ENCODE peak calls at places on chromosomes 2 and 18, in seven cellular contexts. B is HL-60, G is upper lobe of right lung, X is cardiac muscle cell, H is mesendoderm, P is uterus, S is cardiac fibroblast. Z is an unnamed sample.

GRCh38 chr2:170140561-170140960 is 37.4 kb upstream of the MYO3B start:
- DNase-seq in B (no peak), G (no peak), X (no peak), H (no peak), P (no peak), S (no peak), Z (no peak)

GRCh38 chr2:115122701-115123100 is 680.3 kb downstream of the DPP10 start:
- DNase-seq in B (no peak), G (no peak), X (no peak), H (no peak), P (no peak), S (no peak), Z (no peak)

GRCh38 chr2:5325523-5325922 is 366.7 kb upstream of the SOX11 start:
- DNase-seq in B (no peak), G (no peak), X (no peak), H (no peak), P (no peak), S (no peak), Z (no peak)

GRCh38 chr18:23740105-23740830 is 51.0 kb downstream of the LAMA3 start:
- DNase-seq in B (no peak), G (no peak), X (no peak), H (no peak), P (peak), S (peak), Z (no peak)

GRCh38 chr2:15066138-15066537 is 433.6 kb downstream of the LRATD1 start:
- DNase-seq in B (no peak), G (no peak), X (no peak), H (no peak), P (no peak), S (no peak), Z (no peak)

GRCh38 chr18:30889582-30890301 is 152.8 kb downstream of the DSC3 start:
- DNase-seq in B (no peak), G (no peak), X (peak), H (peak), P (no peak), S (peak), Z (no peak)

GRCh38 chr2:98664323-98664722 is 55.9 kb downstream of the UNC50 start:
- DNase-seq in B (peak), G (no peak), X (no peak), H (peak), P (no peak), S (peak), Z (no peak)

GRCh38 chr2:84901593-84902120 is 3.8 kb upstream of the TMSB10 start:
- DNase-seq in B (no peak), G (no peak), X (no peak), H (no peak), P (no peak), S (peak), Z (no peak)

GRCh38 chr2:190628651-190629378 is 20.1 kb upstream of the NAB1 start:
- DNase-seq in B (no peak), G (no peak), X (no peak), H (no peak), P (no peak), S (peak), Z (peak)
- H3K4me3 ChIP-seq in B (no peak), G (no peak), X (no peak), H (no peak), P (no peak), S (no peak), Z (peak)

GRCh38 chr2:82478641-82479040 is 1980.4 kb downstream of the SUCLG1 start:
- DNase-seq in B (no peak), G (no peak), X (no peak), H (no peak), P (no peak), S (no peak), Z (no peak)

GRCh38 chr2:82476094-82476493 is 1983.0 kb downstream of the SUCLG1 start:
- DNase-seq in B (no peak), G (no peak), X (no peak), H (no peak), P (no peak), S (no peak), Z (no peak)

DNA sequence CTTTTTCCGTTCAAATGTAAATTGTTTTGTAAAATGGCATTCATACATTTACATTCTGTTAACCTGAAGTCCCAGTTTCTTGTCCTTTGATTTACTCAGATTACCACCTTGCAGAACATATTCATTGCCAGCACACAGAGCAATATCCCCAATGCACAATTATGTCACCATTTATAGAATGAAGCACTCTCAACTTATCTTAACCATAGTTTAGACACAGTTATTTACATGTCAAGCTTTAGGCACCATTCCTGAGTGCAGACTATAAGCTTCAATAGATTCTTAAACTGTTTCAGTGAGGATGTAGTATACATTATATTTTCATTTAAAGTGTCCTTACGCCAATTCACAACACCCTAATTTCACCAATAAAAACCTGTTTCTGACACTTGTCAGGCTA is 1977.9 kb downstream of the SUCLG1 start:
- DNase-seq in B (no peak), G (no peak), X (no peak), H (no peak), P (no peak), S (no peak), Z (no peak)
- H3K4me3 ChIP-seq in B (no peak), G (no peak), X (no peak), H (no peak), P (no peak), S (no peak), Z (no peak)

GRCh38 chr2:102103992-102104871 is 38.3 kb upstream of the IL1R1 start:
- DNase-seq in B (peak), G (peak), X (no peak), H (no peak), P (peak), S (peak), Z (peak)
- H3K4me3 ChIP-seq in B (no peak), G (peak), X (no peak), H (no peak), P (peak), S (peak), Z (peak)

GRCh38 chr2:8457620-8458255 is 224.1 kb upstream of the ID2 start:
- DNase-seq in B (no peak), G (no peak), X (no peak), H (peak), P (no peak), S (no peak), Z (no peak)
- H3K4me3 ChIP-seq in B (no peak), G (peak), X (no peak), H (no peak), P (no peak), S (no peak), Z (no peak)

GRCh38 chr18:50850307-50850706 is 28.6 kb upstream of the ME2 start:
- DNase-seq in B (no peak), G (no peak), X (no peak), H (no peak), P (no peak), S (no peak), Z (no peak)

GRCh38 chr18:50855976-50856772 is 22.7 kb upstream of the ME2 start:
- DNase-seq in B (no peak), G (no peak), X (no peak), H (no peak), P (no peak), S (no peak), Z (no peak)

GRCh38 chr18:50857694-50858093 is 21.2 kb upstream of the ME2 start:
- DNase-seq in B (no peak), G (no peak), X (no peak), H (peak), P (no peak), S (no peak), Z (no peak)

GRCh38 chr18:50849448-50849847 is 29.5 kb upstream of the ME2 start:
- DNase-seq in B (no peak), G (no peak), X (no peak), H (no peak), P (no peak), S (peak), Z (no peak)

DNA sequence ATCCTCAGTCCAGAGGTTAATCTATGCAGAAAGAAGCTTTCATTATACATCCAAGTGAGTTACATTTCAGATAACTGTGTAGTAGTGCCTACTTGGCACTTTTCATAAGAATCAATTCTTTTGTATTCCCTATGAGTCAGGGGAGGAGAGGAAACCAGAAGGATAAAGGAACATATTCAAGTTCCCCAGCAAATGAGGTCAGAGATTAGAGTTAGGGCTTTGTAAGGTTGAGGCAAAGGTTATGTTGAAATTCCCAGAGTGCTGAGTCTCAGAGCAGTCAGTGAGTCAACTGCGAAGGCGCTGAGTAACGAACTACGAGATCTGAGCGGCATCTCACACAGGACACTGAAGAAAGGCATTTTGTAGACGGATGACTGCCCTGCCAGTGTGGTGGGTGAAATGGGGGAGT is 25.1 kb upstream of the ME2 start:
- DNase-seq in B (peak), G (no peak), X (no peak), H (peak), P (no peak), S (peak), Z (no peak)
- H3K4me3 ChIP-seq in B (no peak), G (no peak), X (no peak), H (no peak), P (no peak), S (no peak), Z (no peak)

DNA sequence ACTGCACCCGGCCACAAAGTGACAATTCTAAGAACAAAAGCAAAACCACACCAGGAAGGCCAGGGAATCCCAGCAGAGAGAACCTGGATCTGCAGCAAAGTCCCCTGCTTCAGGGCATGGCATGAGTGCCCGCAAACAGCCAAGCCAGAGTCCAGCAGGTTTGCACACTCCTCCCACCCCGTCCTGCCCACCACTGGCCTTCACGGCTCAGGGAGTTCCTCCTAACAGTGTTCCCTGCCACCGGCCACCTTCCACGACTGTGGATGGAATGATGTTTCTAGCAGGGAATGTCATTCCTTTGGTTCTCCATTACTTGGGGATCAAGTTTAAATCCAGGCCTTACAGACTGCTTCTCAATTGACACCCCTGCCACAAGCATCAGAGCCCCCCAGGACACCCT is 42.0 kb upstream of the B3GNT7 start:
- DNase-seq in B (no peak), G (no peak), X (no peak), H (no peak), P (no peak), S (no peak), Z (no peak)
- H3K4me3 ChIP-seq in B (no peak), G (no peak), X (no peak), H (no peak), P (no peak), S (no peak), Z (no peak)

DNA sequence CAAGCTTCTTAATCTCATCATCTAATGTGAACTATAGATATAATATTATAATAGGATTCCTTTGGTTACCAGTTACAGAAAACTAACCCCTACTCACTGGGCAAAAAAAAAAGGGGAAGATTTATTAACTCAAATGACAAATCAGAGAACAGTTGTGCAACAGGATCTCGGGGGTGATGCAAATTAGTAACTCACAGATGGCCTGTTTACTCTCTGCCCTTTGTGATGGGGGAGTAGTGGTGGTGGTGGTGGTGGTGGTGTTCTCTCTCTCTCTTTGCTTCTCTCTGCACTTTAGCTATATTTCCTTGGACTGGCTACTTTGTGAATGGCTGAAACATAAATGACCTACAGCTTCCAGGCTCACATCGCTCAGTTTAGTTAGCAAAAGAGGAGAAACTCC is 59.0 kb downstream of the TMEM247 start:
- DNase-seq in B (peak), G (no peak), X (no peak), H (no peak), P (peak), S (peak), Z (no peak)
- H3K4me3 ChIP-seq in B (no peak), G (no peak), X (no peak), H (no peak), P (no peak), S (no peak), Z (no peak)

DNA sequence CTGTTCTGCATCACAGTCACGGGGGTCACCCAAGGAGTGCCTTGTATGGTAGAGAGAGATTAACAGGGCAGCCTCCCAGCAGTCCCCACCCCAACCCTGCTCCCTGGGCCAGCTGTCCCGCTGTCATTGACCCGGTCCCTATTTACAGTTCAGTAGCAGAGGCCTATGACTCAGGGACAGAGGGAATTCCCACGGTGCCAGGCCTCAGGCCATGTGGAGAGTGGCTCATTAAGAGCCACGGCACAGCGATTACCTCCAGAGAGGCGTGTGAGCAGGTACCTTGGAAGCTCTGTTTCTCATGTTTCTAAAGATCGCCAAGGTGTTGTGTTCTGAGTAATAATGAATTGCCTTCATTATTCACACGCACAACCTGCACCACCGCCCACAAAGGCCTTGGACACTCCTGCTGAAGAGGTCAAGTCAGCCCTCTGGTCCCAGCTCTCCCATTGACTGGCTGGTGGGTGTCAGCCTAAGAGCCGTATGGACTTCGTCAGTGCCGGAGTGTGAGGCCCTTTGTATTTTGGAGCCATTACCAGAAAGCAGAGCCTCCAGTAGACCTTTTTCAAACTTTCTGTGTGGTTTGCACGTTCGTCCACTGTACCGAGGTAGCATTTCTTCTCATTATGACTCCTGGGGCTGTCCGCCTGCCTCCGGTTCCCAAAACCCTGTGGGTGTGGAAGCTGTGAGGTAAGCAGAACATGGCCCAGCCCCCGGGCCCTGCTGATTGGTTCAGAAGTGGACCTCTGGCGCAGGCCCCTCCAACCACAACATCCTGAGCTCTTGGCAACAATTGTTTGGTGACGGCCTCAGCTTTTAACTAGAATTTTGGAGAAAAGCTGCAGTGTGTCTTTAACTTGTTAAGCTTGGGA is 47.0 kb downstream of the SERTAD2 start:
- DNase-seq in B (peak), G (peak), X (peak), H (peak), P (peak), S (peak), Z (peak)
- H3K4me3 ChIP-seq in B (no peak), G (peak), X (no peak), H (no peak), P (no peak), S (peak), Z (no peak)

GRCh38 chr2:64455545-64455944 is 1.6 kb downstream of the LGALSL start:
- DNase-seq in B (peak), G (no peak), X (no peak), H (no peak), P (no peak), S (no peak), Z (no peak)
- H3K4me3 ChIP-seq in B (no peak), G (peak), X (peak), H (no peak), P (no peak), S (no peak), Z (peak)

DNA sequence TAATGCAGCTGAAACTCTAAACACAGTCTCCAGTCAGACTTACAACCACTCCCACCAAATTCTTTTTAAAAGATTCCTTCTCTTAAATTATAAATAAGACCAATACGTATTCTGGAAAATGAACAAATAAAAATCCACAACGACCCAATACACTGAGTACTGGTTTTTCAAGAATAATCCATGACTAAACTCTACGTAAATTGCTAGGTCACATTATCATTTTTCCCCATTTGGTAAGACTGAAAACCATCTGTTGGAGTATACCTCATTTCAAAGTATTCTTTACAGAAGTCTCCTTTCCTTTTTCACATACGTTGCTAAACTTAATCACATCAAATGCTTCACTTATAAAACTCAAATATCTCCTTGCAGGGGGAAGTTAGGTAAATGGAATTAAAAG is 6.0 kb downstream of the ZNF516 start:
- DNase-seq in B (no peak), G (no peak), X (no peak), H (no peak), P (no peak), S (peak), Z (no peak)
- H3K4me3 ChIP-seq in B (no peak), G (no peak), X (no peak), H (no peak), P (peak), S (no peak), Z (no peak)